ENCODE peak calls at places on chromosome 9, in seven cellular contexts. G is stomach, Q is BJ, D is mucosa of descending colon, B is tibial nerve, C is H1, A is K562. L is an unnamed sample.
A peak's percentile ranks its signal among the peaks of the same experiment; 100 is the strongest.

GRCh38 chr9:17600962-17601593 is 22.2 kb downstream of the SH3GL2 start:
- DNase-seq in Q (peak; percentile 33), D (no peak), B (no peak), A (no peak), C (no peak), G (no peak), L (no peak)

GRCh38 chr9:128310461-128310860 is 11.8 kb downstream of the TRUB2 start:
- DNase-seq in G (peak; percentile 68), C (no peak), Q (no peak), B (no peak), A (no peak), D (no peak), L (no peak)

GRCh38 chr9:95095619-95096355 is 221.7 kb downstream of the FANCC start:
- DNase-seq in A (no peak), C (no peak), G (no peak), Q (no peak), B (no peak), D (no peak), L (no peak)

GRCh38 chr9:127161081-127161621 is 38.7 kb upstream of the ANGPTL2 start:
- DNase-seq in Q (no peak), B (no peak), G (peak; percentile 17), D (no peak), C (no peak), A (no peak), L (no peak)

GRCh38 chr9:137611623-137612609 is 6.4 kb downstream of the ARRDC1 start:
- DNase-seq in Q (peak; percentile 43), G (peak; percentile 97), C (no peak), A (peak; percentile 46), D (peak; percentile 92), B (no peak), L (no peak)

GRCh38 chr9:129137292-129138143 is 26.3 kb downstream of the PTPA start:
- DNase-seq in Q (no peak), C (no peak), D (no peak), B (no peak), A (no peak), G (no peak), L (no peak)

GRCh38 chr9:6384732-6385131 is 28.3 kb upstream of the UHRF2 start:
- DNase-seq in C (no peak), Q (no peak), A (no peak), D (no peak), B (no peak), G (no peak), L (no peak)

GRCh38 chr9:137138058-137138697 is 776 bp upstream of the GRIN1 start:
- DNase-seq in B (no peak), D (no peak), C (peak; percentile 87), A (peak; percentile 51), G (no peak), Q (no peak), L (no peak)

GRCh38 chr9:127860779-127861178 is 6.3 kb upstream of the ENG start:
- DNase-seq in Q (no peak), A (no peak), G (no peak), B (no peak), C (no peak), D (no peak), L (no peak)

GRCh38 chr9:32294051-32294600 is 90.3 kb upstream of the ACO1 start:
- DNase-seq in Q (no peak), C (no peak), G (no peak), D (no peak), A (no peak), B (no peak), L (no peak)

GRCh38 chr9:38713426-38713825 is 6.5 kb downstream of the FAM240B start:
- DNase-seq in D (no peak), B (no peak), G (no peak), A (no peak), C (no peak), Q (peak; percentile 78), L (no peak)

GRCh38 chr9:99112750-99113417 is 8.0 kb downstream of the TGFBR1 start:
- DNase-seq in G (no peak), D (no peak), Q (no peak), C (no peak), B (no peak), A (no peak), L (no peak)

GRCh38 chr9:129176786-129177442 is 1.1 kb downstream of the IER5L start:
- DNase-seq in C (peak; percentile 64), Q (no peak), D (peak; percentile 74), B (no peak), G (no peak), A (no peak), L (no peak)

GRCh38 chr9:32486839-32487562 is 39.0 kb downstream of the RIGI start:
- DNase-seq in Q (no peak), A (no peak), G (no peak), C (no peak), D (no peak), B (no peak), L (peak; percentile 14)

GRCh38 chr9:123416171-123416570 is 60.2 kb downstream of the CRB2 start:
- DNase-seq in D (no peak), Q (no peak), B (no peak), G (no peak), C (no peak), A (no peak), L (no peak)

GRCh38 chr9:127045148-127045547 is 77.3 kb downstream of the ANGPTL2 start:
- DNase-seq in C (no peak), D (no peak), Q (no peak), G (no peak), A (no peak), B (no peak), L (no peak)

GRCh38 chr9:36999728-37000333 is 34.2 kb downstream of the PAX5 start:
- DNase-seq in G (no peak), D (no peak), A (no peak), B (no peak), C (no peak), Q (no peak), L (no peak)

GRCh38 chr9:130128251-130128650 is 44.0 kb upstream of the NCS1 start:
- DNase-seq in Q (no peak), B (no peak), C (no peak), D (peak; percentile 27), A (no peak), G (peak; percentile 30), L (no peak)

GRCh38 chr9:130780865-130781504 is 54.1 kb upstream of the ABL1 start:
- DNase-seq in C (no peak), B (peak; percentile 65), A (no peak), Q (peak; percentile 83), G (no peak), D (no peak), L (peak; percentile 95)

DNA sequence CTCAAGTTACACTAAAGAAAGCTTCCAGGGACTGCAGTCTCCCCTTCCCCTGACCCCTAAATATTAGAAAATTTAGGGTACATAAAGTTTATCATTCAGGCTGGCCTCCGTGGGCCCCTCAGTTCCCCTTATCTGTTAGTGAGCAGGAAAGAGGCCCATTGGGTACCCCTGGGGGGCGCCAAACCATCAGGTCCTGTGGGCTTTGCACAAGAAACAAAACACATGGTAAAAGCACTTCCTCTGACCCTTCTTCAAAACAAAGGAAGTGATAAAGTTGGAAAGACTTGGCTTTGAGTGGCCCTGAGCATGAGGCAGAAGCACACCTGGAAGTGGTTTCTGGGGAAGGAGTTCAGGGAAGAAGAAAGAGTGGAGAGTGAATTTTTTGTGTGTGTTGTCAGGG is 213.0 kb downstream of the SMARCA2 start:
- DNase-seq in D (peak; percentile 50), C (peak; percentile 85), Q (no peak), B (no peak), G (no peak), A (peak; percentile 5), L (no peak)
- TF ChIP-seq CTCF in D (no peak), C (peak; percentile 77), Q (peak; percentile 42), B (peak; percentile 5), G (no peak), A (peak; percentile 40), L (peak; percentile 10)

GRCh38 chr9:14912849-14913248 is 2.6 kb upstream of the FREM1 start:
- DNase-seq in A (no peak), G (no peak), D (no peak), Q (no peak), B (no peak), C (no peak), L (no peak)

GRCh38 chr9:14911046-14911445 is 818 bp upstream of the FREM1 start:
- DNase-seq in D (no peak), A (no peak), G (no peak), Q (no peak), B (no peak), C (no peak), L (no peak)

GRCh38 chr9:14909631-14910177 is 524 bp downstream of the FREM1 start:
- DNase-seq in B (no peak), G (no peak), D (no peak), A (no peak), Q (no peak), C (no peak), L (no peak)

GRCh38 chr9:14908221-14909206 is 1.7 kb downstream of the FREM1 start:
- DNase-seq in G (no peak), B (no peak), A (no peak), C (no peak), D (no peak), Q (no peak), L (no peak)

GRCh38 chr9:14910178-14910805 is at the start of gene FREM1:
- DNase-seq in D (peak; percentile 48), G (no peak), B (peak; percentile 14), C (peak; percentile 69), Q (no peak), A (no peak), L (no peak)
- H3K4me3 ChIP-seq in D (no peak within 1 kb of the TSS), G (no peak within 1 kb of the TSS), B (peak within 1 kb of the TSS; percentile 37), C (peak within 1 kb of the TSS; percentile 23), Q (no peak within 1 kb of the TSS), A (no peak within 1 kb of the TSS), L (peak within 1 kb of the TSS; percentile 7)

DNA sequence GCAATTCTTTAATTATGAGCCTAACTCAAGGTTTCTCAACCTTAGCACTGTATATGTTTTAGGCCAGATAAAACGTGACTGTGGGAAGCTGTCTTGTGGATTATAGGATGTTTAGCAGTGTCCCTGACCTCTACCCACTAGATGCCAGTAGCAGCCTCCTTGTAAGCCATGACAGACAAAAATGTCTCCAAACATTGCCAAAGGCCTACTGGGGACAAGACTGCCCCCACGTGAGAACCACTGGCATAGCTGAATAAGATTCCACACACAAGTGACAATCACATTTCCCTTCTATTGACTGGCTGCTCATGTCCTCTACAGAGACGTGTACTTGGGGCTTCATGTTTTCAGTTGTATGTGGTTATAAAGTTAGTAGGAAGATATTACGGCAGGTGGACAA is 55.4 kb downstream of the GOLM1 start:
- DNase-seq in G (no peak), C (no peak), Q (no peak), B (no peak), A (no peak), D (no peak), L (no peak)
- TF ChIP-seq CTCF in G (no peak), C (peak; percentile 63), Q (no peak), B (no peak), A (no peak), D (no peak), L (no peak)

DNA sequence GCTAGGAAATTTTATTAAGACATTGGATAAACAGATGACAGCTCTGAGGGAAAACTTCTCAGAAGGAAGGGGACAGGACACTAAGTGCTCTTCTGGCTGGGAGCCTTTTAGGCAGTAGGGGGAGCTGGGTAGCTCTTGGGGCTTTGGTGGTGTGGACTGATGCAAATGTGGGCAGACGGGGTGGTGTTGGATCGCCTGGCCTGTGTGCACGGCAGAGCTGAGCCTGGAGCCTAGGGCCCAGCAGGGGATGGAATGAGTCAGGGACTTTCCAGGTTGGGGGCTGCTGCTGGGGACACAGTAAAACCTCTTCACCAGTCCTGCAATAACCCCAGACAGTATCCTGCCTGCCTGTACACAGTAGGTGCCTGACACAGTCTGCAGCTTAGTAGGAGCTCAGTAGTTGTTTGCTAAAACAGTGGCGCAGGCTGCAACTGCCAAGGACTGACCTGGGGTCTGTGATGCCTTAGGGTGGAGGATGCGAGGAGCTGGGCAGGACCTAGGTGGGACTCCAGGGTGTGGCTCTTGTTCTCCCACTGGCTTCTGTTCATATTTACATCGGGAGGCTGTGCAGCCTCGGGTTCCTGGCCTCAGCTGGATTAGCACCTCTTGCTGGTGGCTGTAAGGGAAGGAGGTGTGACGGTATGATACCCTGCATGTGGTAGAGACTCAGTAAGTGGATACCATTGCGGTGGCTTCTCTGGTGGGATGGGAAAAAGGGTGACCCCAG is 83.8 kb downstream of the DAB2IP start:
- DNase-seq in C (peak; percentile 71), Q (peak; percentile 41), D (peak; percentile 63), A (peak; percentile 37), B (no peak), G (no peak), L (peak; percentile 42)
- H3K4me3 ChIP-seq in C (peak overlapping the region; percentile 52), Q (no peak overlapping the region), D (no peak overlapping the region), A (no peak overlapping the region), B (peak overlapping the region; percentile 57), G (peak overlapping the region; percentile 52), L (no peak overlapping the region)

L was measured in AG04449.